ENCODE peak calls at places on chromosomes 12 and 14, in five cellular contexts. V is stimulated activated CD4-positive, alpha-beta T cell treated with anti-CD3 and anti-CD28 coated beads, TNF-alpha, amount 100 ng/mL, for 1 hour; W is HEK293T; M is nucleus accumbens; C is CD4-positive, alpha-beta T cell. A is an unnamed sample.

GRCh38 chr12:65891987-65892481 is 67.8 kb downstream of the HMGA2 start:
- DNase-seq in V (no peak), W (no peak), M (no peak), C (no peak), A (no peak)

GRCh38 chr12:124217508-124217981 is 77.3 kb upstream of the RFLNA start:
- DNase-seq in V (no peak), W (no peak), M (no peak), C (no peak), A (no peak)

GRCh38 chr14:79354336-79354735 is 857.0 kb downstream of the DIO2 start:
- DNase-seq in V (no peak), W (no peak), M (no peak), C (no peak), A (no peak)

GRCh38 chr14:54787263-54787662 is 115.4 kb downstream of the GCH1 start:
- DNase-seq in V (no peak), W (no peak), M (no peak), C (no peak), A (no peak)

GRCh38 chr12:10715491-10715890 is 7.6 kb downstream of the YBX3 start:
- DNase-seq in V (no peak), W (no peak), M (no peak), C (no peak), A (no peak)

GRCh38 chr12:11500222-11500860 is 105.0 kb upstream of the PRB2 start:
- DNase-seq in V (peak), W (peak), M (peak), C (peak), A (peak)

GRCh38 chr12:121537814-121538698 is 42.8 kb downstream of the KDM2B start:
- DNase-seq in V (no peak), W (peak), M (no peak), C (peak), A (peak)

GRCh38 chr14:91380610-91381371 is 36.8 kb downstream of the CCDC88C start:
- DNase-seq in V (no peak), W (peak), M (no peak), C (no peak), A (no peak)

GRCh38 chr14:33986804-33987203 is 35.9 kb upstream of the EGLN3 start:
- DNase-seq in V (no peak), W (no peak), M (no peak), C (no peak), A (no peak)

GRCh38 chr12:110367209-110367864 is 36.2 kb downstream of the ANAPC7 start:
- DNase-seq in V (no peak), W (no peak), M (no peak), C (no peak), A (no peak)

GRCh38 chr14:76456200-76456599 is 80.3 kb downstream of the ESRRB start:
- DNase-seq in V (no peak), W (peak), M (no peak), C (no peak), A (no peak)

GRCh38 chr12:84919271-84919670 is 6.7 kb upstream of the SLC6A15 start:
- DNase-seq in V (no peak), W (no peak), M (no peak), C (no peak), A (no peak)

GRCh38 chr12:85784096-85784720 is 52.0 kb downstream of the RASSF9 start:
- DNase-seq in V (no peak), W (no peak), M (no peak), C (no peak), A (no peak)

GRCh38 chr12:125533434-125534029 is 468.3 kb downstream of the AACS start:
- DNase-seq in V (no peak), W (peak), M (no peak), C (no peak), A (no peak)

GRCh38 chr12:109758406-109759075 is 44.9 kb downstream of the FAM222A start:
- DNase-seq in V (no peak), W (no peak), M (no peak), C (no peak), A (no peak)

GRCh38 chr12:124740691-124741137 is 123.0 kb downstream of the SCARB1 start:
- DNase-seq in V (no peak), W (no peak), M (peak), C (no peak), A (no peak)

GRCh38 chr12:55899035-55899434 is 28.7 kb downstream of the PYM1 start:
- DNase-seq in V (no peak), W (no peak), M (no peak), C (no peak), A (no peak)

GRCh38 chr14:89351364-89351957 is 65.6 kb downstream of the FOXN3 start:
- DNase-seq in V (no peak), W (no peak), M (no peak), C (no peak), A (no peak)

GRCh38 chr12:42278116-42278485 is 40.1 kb upstream of the YAF2 start:
- DNase-seq in V (no peak), W (no peak), M (no peak), C (no peak), A (no peak)

GRCh38 chr14:76050797-76051392 is 65.3 kb downstream of the IFT43 start:
- DNase-seq in V (peak), W (peak), M (no peak), C (peak), A (peak)

GRCh38 chr12:110010853-110011835 is 11.9 kb downstream of the ANKRD13A start:
- DNase-seq in V (no peak), W (no peak), M (no peak), C (no peak), A (no peak)

GRCh38 chr12:24711056-24711455 is 237.8 kb downstream of the BCAT1 start:
- DNase-seq in V (no peak), W (no peak), M (no peak), C (no peak), A (no peak)

GRCh38 chr12:121036810-121037326 is 2.2 kb downstream of the OASL start:
- DNase-seq in V (no peak), W (no peak), M (no peak), C (peak), A (peak)

GRCh38 chr12:104699489-104700194 is 242.9 kb downstream of the CHST11 start:
- DNase-seq in V (no peak), W (no peak), M (no peak), C (no peak), A (no peak)

GRCh38 chr14:91858536-91859275 is 8.6 kb downstream of the TC2N start:
- DNase-seq in V (no peak), W (no peak), M (no peak), C (no peak), A (no peak)

A was measured in activated gamma-delta T cell treated with Interleukin-2 at 50 U/mL for 16 hours.